ENCODE peak calls at places on chromosomes 2 and 18, in six cellular contexts. Z, Y, G, D, P and J are unnamed samples.

GRCh38 chr18:49844903-49845302 is 31.6 kb upstream of the ACAA2 start:
- DNase-seq in Z (no peak), Y (no peak), G (no peak), D (no peak), P (no peak), J (no peak)

GRCh38 chr2:190947139-190947538 is 66.5 kb downstream of the GLS start:
- DNase-seq in Z (no peak), Y (peak; percentile 95), G (peak; percentile 18), D (no peak), P (peak; percentile 25), J (no peak)

GRCh38 chr18:73408434-73408833 is 540.6 kb upstream of the NETO1 start:
- DNase-seq in Z (no peak), Y (no peak), G (no peak), D (no peak), P (no peak), J (no peak)

GRCh38 chr2:180196419-180196977 is 189.4 kb upstream of the CWC22 start:
- DNase-seq in Z (no peak), Y (no peak), G (no peak), D (no peak), P (no peak), J (no peak)

GRCh38 chr2:153077311-153077710 is 358.9 kb downstream of the ARL6IP6 start:
- DNase-seq in Z (no peak), Y (no peak), G (no peak), D (no peak), P (no peak), J (no peak)

GRCh38 chr2:11128258-11128951 is 26.9 kb upstream of the SLC66A3 start:
- DNase-seq in Z (no peak), Y (peak; percentile 92), G (no peak), D (no peak), P (no peak), J (no peak)

GRCh38 chr2:27204566-27204965 is 7.3 kb upstream of the ATRAID start:
- DNase-seq in Z (no peak), Y (no peak), G (no peak), D (no peak), P (no peak), J (no peak)

GRCh38 chr2:105796131-105796638 is 51.5 kb downstream of the NCK2 start:
- DNase-seq in Z (no peak), Y (no peak), G (peak; percentile 52), D (no peak), P (no peak), J (no peak)

GRCh38 chr18:76374330-76375281 is 120.4 kb downstream of the ZNF516 start:
- DNase-seq in Z (no peak), Y (no peak), G (no peak), D (no peak), P (no peak), J (no peak)

GRCh38 chr2:161983896-161984295 is 90.1 kb downstream of the DPP4 start:
- DNase-seq in Z (no peak), Y (no peak), G (no peak), D (no peak), P (no peak), J (no peak)

GRCh38 chr2:152134488-152135280 is 35.8 kb upstream of the CACNB4 start:
- DNase-seq in Z (no peak), Y (peak; percentile 13), G (no peak), D (no peak), P (peak; percentile 42), J (no peak)

GRCh38 chr2:226660524-226660923 is 139.1 kb downstream of the IRS1 start:
- DNase-seq in Z (no peak), Y (no peak), G (no peak), D (no peak), P (no peak), J (no peak)

GRCh38 chr2:73588177-73588576 is 54.0 kb downstream of the NAT8 start:
- DNase-seq in Z (no peak), Y (no peak), G (peak; percentile 49), D (no peak), P (no peak), J (no peak)

GRCh38 chr18:76658627-76659026 is 163.6 kb upstream of the ZNF516 start:
- DNase-seq in Z (peak; percentile 8), Y (no peak), G (peak; percentile 37), D (no peak), P (no peak), J (no peak)

GRCh38 chr18:55932675-55933074 is 344.7 kb upstream of the TCF4 start:
- DNase-seq in Z (no peak), Y (no peak), G (no peak), D (no peak), P (no peak), J (no peak)

GRCh38 chr2:236867441-236868260 is 218.0 kb upstream of the COPS8 start:
- DNase-seq in Z (no peak), Y (no peak), G (no peak), D (no peak), P (no peak), J (peak; percentile 48)

GRCh38 chr2:162184796-162185195 is 32.7 kb upstream of the GCG start:
- DNase-seq in Z (no peak), Y (peak; percentile 5), G (no peak), D (no peak), P (no peak), J (no peak)

GRCh38 chr2:147288131-147288530 is 556.7 kb upstream of the ACVR2A start:
- DNase-seq in Z (no peak), Y (no peak), G (no peak), D (no peak), P (no peak), J (no peak)

GRCh38 chr2:133802366-133802765 is 234.1 kb upstream of the NCKAP5 start:
- DNase-seq in Z (no peak), Y (no peak), G (no peak), D (no peak), P (no peak), J (no peak)

GRCh38 chr2:102839668-102840388 is 78.0 kb downstream of the TMEM182 start:
- DNase-seq in Z (peak; percentile 43), Y (peak; percentile 50), G (peak; percentile 40), D (peak; percentile 22), P (peak; percentile 35), J (no peak)

GRCh38 chr2:238905721-238906120 is 57.8 kb downstream of the TWIST2 start:
- DNase-seq in Z (no peak), Y (no peak), G (no peak), D (no peak), P (no peak), J (no peak)

GRCh38 chr2:46480562-46480961 is 1.2 kb downstream of the TMEM247 start:
- DNase-seq in Z (no peak), Y (no peak), G (no peak), D (no peak), P (no peak), J (no peak)

GRCh38 chr2:106096446-106097369 is 97.4 kb downstream of the UXS1 start:
- DNase-seq in Z (no peak), Y (no peak), G (no peak), D (no peak), P (no peak), J (no peak)

GRCh38 chr2:197207106-197207505 is 103.5 kb downstream of the ANKRD44 start:
- DNase-seq in Z (no peak), Y (no peak), G (no peak), D (no peak), P (no peak), J (no peak)

GRCh38 chr2:23009545-23010149 is 375.3 kb upstream of the KLHL29 start:
- DNase-seq in Z (no peak), Y (no peak), G (no peak), D (no peak), P (no peak), J (no peak)

GRCh38 chr2:120233292-120233691 is 10.1 kb upstream of the TMEM185B start:
- DNase-seq in Z (no peak), Y (no peak), G (no peak), D (no peak), P (no peak), J (no peak)

GRCh38 chr2:120230515-120231471 is 7.6 kb upstream of the TMEM185B start:
- DNase-seq in Z (no peak), Y (no peak), G (no peak), D (no peak), P (no peak), J (no peak)

GRCh38 chr2:120229341-120229740 is 6.1 kb upstream of the TMEM185B start:
- DNase-seq in Z (no peak), Y (no peak), G (no peak), D (no peak), P (no peak), J (no peak)

GRCh38 chr2:120231974-120232635 is 8.9 kb upstream of the TMEM185B start:
- DNase-seq in Z (no peak), Y (no peak), G (no peak), D (no peak), P (no peak), J (no peak)

DNA sequence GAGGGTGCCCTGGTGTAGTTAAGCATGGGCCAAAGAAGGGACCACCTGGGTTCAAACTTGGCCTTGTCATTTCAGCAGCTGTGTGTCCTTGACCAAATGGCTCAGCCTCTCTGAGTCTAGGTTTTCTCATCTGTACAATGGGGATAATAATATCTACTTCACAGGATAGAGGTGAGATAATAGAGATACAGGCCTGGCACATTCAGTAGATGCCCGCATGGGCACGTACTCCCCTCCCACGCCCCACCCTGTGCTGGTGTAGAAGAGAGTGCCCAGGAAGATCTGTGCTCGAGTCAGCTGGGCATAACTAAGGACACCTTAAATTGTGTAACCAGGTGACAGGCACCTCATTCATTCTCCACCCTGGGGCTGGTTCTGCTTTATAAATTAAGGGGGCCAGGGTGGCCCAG is 8.4 kb upstream of the TMEM185B start:
- DNase-seq in Z (no peak), Y (no peak), G (no peak), D (no peak), P (no peak), J (no peak)
- H3K9ac ChIP-seq in Z (peak overlapping the region; percentile 84), Y (no peak overlapping the region), G (no peak overlapping the region), D (no peak overlapping the region), P (no peak overlapping the region), J (no peak overlapping the region)

DNA sequence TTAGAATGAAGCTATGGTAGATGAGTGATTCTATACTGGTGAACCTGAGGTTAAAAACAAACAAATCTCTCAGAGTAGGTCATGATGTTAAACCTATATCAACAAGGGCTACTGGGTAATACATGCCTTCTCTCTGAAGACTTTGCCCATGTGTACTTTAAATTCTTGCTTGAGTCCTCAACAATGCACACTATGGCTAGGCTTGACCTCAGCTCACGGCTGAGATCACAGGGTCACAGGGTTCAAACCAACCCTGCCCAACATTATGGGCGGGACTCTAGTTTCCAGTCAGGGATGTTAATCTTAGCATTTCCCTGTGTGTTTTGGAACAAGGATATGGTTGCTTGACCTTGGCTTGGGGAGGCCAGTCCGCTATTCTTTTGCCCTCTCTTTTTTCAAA is 7.7 kb downstream of the CD28 start:
- DNase-seq in Z (no peak), Y (peak; percentile 55), G (no peak), D (no peak), P (peak; percentile 74), J (no peak)
- TF ChIP-seq POLR2AphosphoS5 in Z (no peak), Y (no peak), G (no peak), D (no peak), P (no peak), J (no peak)

DNA sequence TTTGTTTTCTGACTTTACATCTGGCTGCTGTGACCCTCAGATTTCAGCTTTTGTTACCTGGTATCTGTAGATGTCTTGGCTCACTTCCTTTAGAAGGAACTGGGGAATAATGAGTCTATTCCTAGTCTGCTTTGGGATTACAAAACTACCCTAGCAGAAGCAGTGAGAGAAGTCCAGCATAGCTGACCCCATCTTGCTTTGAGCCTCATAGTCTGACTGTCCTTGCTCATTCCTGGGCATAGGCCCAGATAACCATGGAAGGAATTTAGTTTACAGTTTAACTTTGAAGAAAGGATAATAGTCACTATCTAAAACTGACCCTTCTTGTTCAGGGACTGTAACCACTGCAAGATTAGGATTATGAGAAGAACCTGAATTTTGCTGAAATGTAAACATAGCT is 163.0 kb upstream of the HNMT start:
- DNase-seq in Z (no peak), Y (no peak), G (no peak), D (no peak), P (no peak), J (no peak)
- H3K9ac ChIP-seq in Z (no peak overlapping the region), Y (no peak overlapping the region), G (no peak overlapping the region), D (no peak overlapping the region), P (no peak overlapping the region), J (no peak overlapping the region)

GRCh38 chr2:232584238-232584637 is 33.7 kb downstream of the EIF4E2 start:
- DNase-seq in Z (no peak), Y (no peak), G (no peak), D (no peak), P (no peak), J (no peak)
- TF ChIP-seq POLR2AphosphoS5 in Z (no peak), Y (no peak), G (no peak), D (no peak), P (no peak), J (no peak)